ENCODE peak calls at places on chromosomes 13 and 19, in four cellular contexts. Z is HepG2, L is K562, A is GM12878. H is an unnamed sample.

GRCh38 chr19:17376935-17377600 is at the start of gene PLVAP:
- DNase-seq in Z (no peak), L (peak; percentile 75), A (no peak), H (no peak)

GRCh38 chr19:47615714-47616113 is 6.8 kb downstream of the BICRA start:
- DNase-seq in Z (no peak), L (no peak), A (no peak), H (no peak)

GRCh38 chr19:33206261-33207039 is 12.3 kb downstream of the LRP3 start:
- DNase-seq in Z (no peak), L (no peak), A (no peak), H (no peak)

GRCh38 chr19:43651758-43652545 is 12.3 kb upstream of the CADM4 start:
- DNase-seq in Z (peak; percentile 75), L (peak; percentile 81), A (no peak), H (peak; percentile 76)

GRCh38 chr19:38381138-38381537 is 6.7 kb downstream of the GGN start:
- DNase-seq in Z (no peak), L (no peak), A (no peak), H (no peak)

GRCh38 chr19:39362682-39363657 is 20.7 kb downstream of the SAMD4B start:
- DNase-seq in Z (no peak), L (no peak), A (no peak), H (no peak)

GRCh38 chr19:45217193-45217956 is 27.8 kb downstream of the EXOC3L2 start:
- DNase-seq in Z (no peak), L (no peak), A (no peak), H (no peak)

GRCh38 chr13:86870388-86870966 is 800.7 kb upstream of the SLITRK5 start:
- DNase-seq in Z (peak; percentile 3), L (no peak), A (no peak), H (no peak)

GRCh38 chr13:52707375-52707774 is 32.2 kb downstream of the CNMD start:
- DNase-seq in Z (no peak), L (no peak), A (no peak), H (peak; percentile 26)

GRCh38 chr19:18650048-18650435 is 13.2 kb downstream of the KLHL26 start:
- DNase-seq in Z (no peak), L (no peak), A (no peak), H (no peak)

GRCh38 chr19:38683393-38684077 is 36.1 kb downstream of the ACTN4 start:
- DNase-seq in Z (peak; percentile 96), L (peak; percentile 84), A (no peak), H (peak; percentile 65)

GRCh38 chr13:47809411-47809810 is 191.7 kb downstream of the SUCLA2 start:
- DNase-seq in Z (no peak), L (no peak), A (no peak), H (no peak)

GRCh38 chr19:30428281-30428680 is 56.1 kb downstream of the ZNF536 start:
- DNase-seq in Z (no peak), L (no peak), A (no peak), H (no peak)

GRCh38 chr19:17424743-17425365 is 5.0 kb downstream of the MVB12A start:
- DNase-seq in Z (no peak), L (peak; percentile 91), A (no peak), H (peak; percentile 76)

GRCh38 chr13:76016799-76017198 is 380.7 kb downstream of the LMO7 start:
- DNase-seq in Z (peak; percentile 25), L (peak; percentile 13), A (no peak), H (peak; percentile 68)

GRCh38 chr13:44549461-44549860 is 26.7 kb downstream of the TSC22D1 start:
- DNase-seq in Z (no peak), L (no peak), A (no peak), H (no peak)

GRCh38 chr19:7287716-7288115 is 6.5 kb downstream of the INSR start:
- DNase-seq in Z (peak; percentile 79), L (no peak), A (no peak), H (no peak)

DNA sequence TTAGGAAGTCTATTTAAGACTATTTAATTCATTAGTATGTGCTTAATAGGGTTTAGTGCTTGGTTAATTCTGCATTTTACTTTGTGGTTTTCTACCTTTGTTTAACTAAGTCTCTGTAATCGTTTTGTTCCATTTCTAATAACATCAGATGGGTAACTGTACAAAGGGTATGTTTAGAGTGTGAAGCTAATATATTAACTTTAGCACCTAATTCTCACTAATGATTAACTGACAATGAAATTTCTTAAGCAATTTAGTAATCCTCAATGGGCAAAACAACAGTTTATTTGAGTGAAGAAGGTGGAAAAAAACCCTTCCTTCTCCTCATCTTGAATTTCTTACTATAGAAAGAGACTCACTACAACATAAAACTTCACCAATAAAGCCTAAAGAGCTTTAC is 448.1 kb upstream of the MIR17HG start:
- DNase-seq in Z (no peak), L (no peak), A (no peak), H (no peak)
- TF ChIP-seq FOXM1 in Z (no peak), L (no peak), A (no peak), H (no peak)

DNA sequence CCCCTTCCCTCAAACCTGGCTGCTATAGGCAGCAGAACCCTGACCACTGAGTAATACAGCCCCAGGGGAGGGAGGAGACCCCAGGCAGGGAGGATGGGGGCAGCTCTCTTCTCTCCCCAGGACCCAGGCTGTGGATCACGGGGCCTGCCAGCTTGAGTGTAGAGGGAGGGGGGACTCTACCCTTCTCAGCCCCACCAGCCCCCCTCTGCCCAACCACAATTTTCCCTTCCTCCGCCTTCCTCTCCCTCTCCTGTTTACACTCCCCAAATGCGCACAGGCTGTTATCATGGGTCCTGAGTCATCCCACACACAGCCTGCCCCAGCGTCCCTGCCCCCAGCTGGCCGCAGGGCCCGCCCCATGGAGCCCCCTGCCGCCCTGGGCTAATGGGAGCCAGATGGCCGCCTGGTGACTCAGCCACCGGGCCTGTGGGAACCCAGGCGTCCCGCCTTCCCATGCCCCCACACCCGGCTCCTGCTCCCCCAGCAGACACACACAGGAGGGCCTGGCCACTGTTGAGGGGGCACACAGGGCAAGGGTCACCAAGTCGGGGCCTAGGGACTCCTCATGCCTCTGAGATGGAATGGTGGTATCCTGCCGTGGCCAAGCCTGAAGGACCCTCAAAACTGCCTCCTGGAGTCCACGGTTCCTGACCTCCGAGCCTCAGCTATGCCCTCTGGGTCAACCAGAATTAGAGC is 13.6 kb downstream of the CCDC97 start:
- DNase-seq in Z (peak; percentile 87), L (peak; percentile 92), A (no peak), H (no peak)
- TF ChIP-seq SP1 in Z (peak; percentile 59), L (no peak), A (no peak), H (no peak)

GRCh38 chr13:111270126-111270525 is 50.3 kb upstream of the TEX29 start:
- DNase-seq in Z (no peak), L (no peak), A (no peak), H (no peak)

GRCh38 chr13:111271186-111271698 is 49.2 kb upstream of the TEX29 start:
- DNase-seq in Z (no peak), L (no peak), A (no peak), H (no peak)

GRCh38 chr13:111272117-111272516 is 48.3 kb upstream of the TEX29 start:
- DNase-seq in Z (no peak), L (no peak), A (no peak), H (no peak)

GRCh38 chr13:111269508-111269907 is 50.9 kb upstream of the TEX29 start:
- DNase-seq in Z (no peak), L (no peak), A (no peak), H (no peak)

GRCh38 chr13:111270765-111271164 is 49.7 kb upstream of the TEX29 start:
- DNase-seq in Z (no peak), L (no peak), A (no peak), H (no peak)
- TF ChIP-seq FOXM1 in Z (no peak), L (no peak), A (no peak), H (no peak)

DNA sequence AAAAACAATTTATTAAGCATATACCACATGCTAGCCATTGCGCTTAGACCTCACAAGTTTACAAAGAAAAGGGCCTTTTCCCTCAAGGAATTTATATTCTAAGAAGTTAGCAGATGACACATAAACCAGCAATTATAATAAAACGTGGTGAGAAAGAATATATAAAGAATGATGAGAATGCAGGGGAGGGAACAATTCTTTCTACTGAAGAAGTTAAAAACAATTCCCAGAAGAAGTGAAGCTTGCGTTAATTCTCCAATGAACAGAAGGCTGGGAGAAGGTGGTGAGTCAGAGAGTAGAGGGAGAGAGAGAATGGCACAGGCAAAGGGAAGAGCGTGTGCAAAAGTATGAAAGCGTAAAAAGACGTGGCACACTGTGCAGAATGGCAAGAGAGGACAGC is 69.5 kb upstream of the ZDHHC20 start:
- DNase-seq in Z (no peak), L (no peak), A (no peak), H (no peak)
- TF ChIP-seq SP1 in Z (no peak), L (no peak), A (no peak), H (no peak)

H was measured in HEK293T.